ENCODE peak calls at places on chromosomes 16 and 17, in four cellular contexts. R is A549, W is IMR-90, H is body of pancreas. P is an unnamed sample.
A peak's percentile ranks its signal among the peaks of the same experiment; 100 is the strongest.

GRCh38 chr17:79965806-79966205 is 69.9 kb downstream of the TBC1D16 start:
- DNase-seq in R (no peak), W (no peak), H (peak; percentile 86), P (peak; percentile 57)

GRCh38 chr16:16062023-16062932 is 112.9 kb downstream of the ABCC1 start:
- DNase-seq in R (no peak), W (no peak), H (peak; percentile 32), P (no peak)

GRCh38 chr17:32870969-32871368 is 6.0 kb downstream of the MYO1D start:
- DNase-seq in R (no peak), W (no peak), H (no peak), P (peak; percentile 71)

GRCh38 chr16:23141959-23142740 is 7.1 kb downstream of the USP31 start:
- DNase-seq in R (no peak), W (no peak), H (no peak), P (no peak)

GRCh38 chr16:11755022-11755760 is 12.5 kb upstream of the TXNDC11 start:
- DNase-seq in R (peak; percentile 7), W (no peak), H (no peak), P (no peak)

GRCh38 chr17:8109669-8110455 is 8.5 kb downstream of the ALOXE3 start:
- DNase-seq in R (peak; percentile 75), W (no peak), H (peak; percentile 87), P (no peak)

GRCh38 chr17:74780443-74781238 is 4.5 kb upstream of the NAT9 start:
- DNase-seq in R (peak; percentile 88), W (no peak), H (no peak), P (no peak)

GRCh38 chr17:1865252-1866037 is 35.6 kb downstream of the RPA1 start:
- DNase-seq in R (peak; percentile 72), W (peak; percentile 12), H (peak; percentile 52), P (no peak)

GRCh38 chr17:65191805-65192740 is 54.9 kb downstream of the RGS9 start:
- DNase-seq in R (peak; percentile 43), W (peak; percentile 78), H (no peak), P (no peak)

GRCh38 chr17:72886622-72887021 is 205.9 kb downstream of the SLC39A11 start:
- DNase-seq in R (no peak), W (no peak), H (no peak), P (no peak)

GRCh38 chr16:30771726-30772125 is 9.6 kb downstream of the RNF40 start:
- DNase-seq in R (no peak), W (no peak), H (no peak), P (no peak)

GRCh38 chr16:79297297-79297696 is 303.2 kb downstream of the MAF start:
- DNase-seq in R (no peak), W (no peak), H (no peak), P (no peak)

GRCh38 chr17:76968707-76969597 is 100.7 kb downstream of the MGAT5B start:
- DNase-seq in R (no peak), W (no peak), H (peak; percentile 59), P (no peak)

GRCh38 chr16:3408561-3409197 is 7.7 kb downstream of the ZNF174 start:
- DNase-seq in R (no peak), W (no peak), H (no peak), P (no peak)

GRCh38 chr17:39801055-39801454 is 63.1 kb downstream of the IKZF3 start:
- DNase-seq in R (no peak), W (no peak), H (no peak), P (no peak)

GRCh38 chr16:89257281-89257731 is 39.8 kb downstream of the ZNF778 start:
- DNase-seq in R (no peak), W (no peak), H (no peak), P (no peak)

GRCh38 chr16:79871906-79872305 is 271.4 kb upstream of the MAF start:
- DNase-seq in R (no peak), W (no peak), H (no peak), P (no peak)

GRCh38 chr16:56643080-56643778 is 4.8 kb downstream of the MT1A start:
- DNase-seq in R (peak; percentile 80), W (no peak), H (peak; percentile 95), P (peak; percentile 88)

GRCh38 chr17:7045492-7046126 is 1.7 kb upstream of the SLC16A11 start:
- DNase-seq in R (peak; percentile 76), W (peak; percentile 87), H (peak; percentile 73), P (no peak)

GRCh38 chr16:1308036-1308976 is 1.1 kb upstream of the UBE2I start:
- DNase-seq in R (peak; percentile 53), W (peak; percentile 16), H (no peak), P (no peak)

GRCh38 chr17:33639103-33639991 is 346.3 kb upstream of the ASIC2 start:
- DNase-seq in R (no peak), W (no peak), H (no peak), P (no peak)

GRCh38 chr16:23342083-23342640 is 40.1 kb downstream of the SCNN1B start:
- DNase-seq in R (no peak), W (no peak), H (no peak), P (no peak)

GRCh38 chr16:64481497-64481896 is 640.4 kb downstream of the CDH11 start:
- DNase-seq in R (no peak), W (no peak), H (no peak), P (no peak)

GRCh38 chr16:76683051-76683450 is 405.9 kb downstream of the CNTNAP4 start:
- DNase-seq in R (no peak), W (no peak), H (no peak), P (no peak)

GRCh38 chr17:83196973-83197880 is 117.8 kb downstream of the METRNL start:
- DNase-seq in R (no peak), W (no peak), H (peak; percentile 4), P (peak; percentile 76)

DNA sequence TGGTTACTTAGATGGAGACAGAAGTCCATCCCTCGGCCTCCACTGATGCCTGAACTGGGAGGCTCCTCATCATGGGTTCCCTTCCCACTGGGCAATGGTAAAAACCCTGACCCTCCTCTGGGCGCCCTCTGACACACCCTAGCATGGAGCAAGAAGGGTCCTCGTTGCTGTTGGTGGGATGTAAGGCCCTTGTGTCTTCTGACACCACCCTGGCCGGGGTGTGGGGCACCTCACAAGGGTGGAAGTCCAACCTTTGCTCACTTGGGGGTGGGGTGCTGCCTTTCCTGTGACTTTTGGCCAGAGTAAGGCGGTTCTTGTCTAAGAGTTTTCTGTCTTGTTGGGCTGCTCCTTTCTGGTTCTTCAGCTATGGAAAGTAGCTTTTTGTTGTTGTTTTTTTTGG is 28.7 kb downstream of the MPRIP start:
- DNase-seq in R (no peak), W (no peak), H (no peak), P (peak; percentile 35)
- H3K4me1 ChIP-seq in R (peaks cover 89% of the 10 kb centered on the region), W (peaks cover 28% of the 10 kb centered on the region), H (peaks cover 12% of the 10 kb centered on the region), P (peaks cover 51% of the 10 kb centered on the region)

GRCh38 chr17:58007781-58008706 is 998 bp upstream of the SRSF1 start:
- DNase-seq in R (no peak), W (no peak), H (no peak), P (no peak)
- TF ChIP-seq CTCF in R (no peak), W (no peak), H (no peak), P (no peak)

GRCh38 chr17:3542410-3543088 is 15.1 kb downstream of the TRPV3 start:
- DNase-seq in R (no peak), W (no peak), H (no peak), P (peak; percentile 45)

GRCh38 chr17:3545151-3545550 is 12.5 kb downstream of the TRPV3 start:
- DNase-seq in R (no peak), W (no peak), H (no peak), P (no peak)

GRCh38 chr17:3546521-3546920 is 11.1 kb downstream of the TRPV3 start:
- DNase-seq in R (no peak), W (no peak), H (no peak), P (no peak)

GRCh38 chr17:3544365-3544764 is 13.2 kb downstream of the TRPV3 start:
- DNase-seq in R (no peak), W (no peak), H (no peak), P (no peak)

GRCh38 chr17:3543453-3543852 is 14.2 kb downstream of the TRPV3 start:
- DNase-seq in R (no peak), W (no peak), H (no peak), P (no peak)
- TF ChIP-seq POLR2A in R (no peak), W (no peak), H (no peak), P (no peak)

GRCh38 chr16:84714028-84714427 is 14.2 kb downstream of the USP10 start:
- DNase-seq in R (no peak), W (no peak), H (no peak), P (no peak)

GRCh38 chr16:84710686-84711085 is 10.9 kb downstream of the USP10 start:
- DNase-seq in R (no peak), W (no peak), H (no peak), P (no peak)

GRCh38 chr16:84712801-84713775 is 13.3 kb downstream of the USP10 start:
- DNase-seq in R (no peak), W (no peak), H (no peak), P (no peak)

GRCh38 chr16:84709609-84710008 is 9.8 kb downstream of the USP10 start:
- DNase-seq in R (no peak), W (no peak), H (no peak), P (no peak)

GRCh38 chr16:84712138-84712671 is 12.4 kb downstream of the USP10 start:
- DNase-seq in R (no peak), W (no peak), H (no peak), P (no peak)
- H3K4me1 ChIP-seq in R (peaks cover 23% of the 10 kb centered on the region), W (peaks cover 9% of the 10 kb centered on the region), H (peaks cover 28% of the 10 kb centered on the region), P (peaks cover 12% of the 10 kb centered on the region)

GRCh38 chr17:50146927-50147640 is 3.4 kb downstream of the PPP1R9B start:
- DNase-seq in R (no peak), W (no peak), H (no peak), P (no peak)

GRCh38 chr17:50149099-50149424 is 1.4 kb downstream of the PPP1R9B start:
- DNase-seq in R (no peak), W (no peak), H (no peak), P (no peak)

GRCh38 chr17:50147841-50148225 is 2.6 kb downstream of the PPP1R9B start:
- DNase-seq in R (no peak), W (no peak), H (peak; percentile 46), P (no peak)

GRCh38 chr17:50149425-50150353 is 788 bp downstream of the PPP1R9B start:
- DNase-seq in R (no peak), W (peak; percentile 48), H (peak; percentile 79), P (no peak)

GRCh38 chr17:50148226-50149098 is 2.0 kb downstream of the PPP1R9B start:
- DNase-seq in R (peak; percentile 86), W (peak; percentile 39), H (peak; percentile 68), P (no peak)
- TF ChIP-seq CTCF in R (no peak), W (peak; percentile 39), H (peak; percentile 14), P (no peak)

DNA sequence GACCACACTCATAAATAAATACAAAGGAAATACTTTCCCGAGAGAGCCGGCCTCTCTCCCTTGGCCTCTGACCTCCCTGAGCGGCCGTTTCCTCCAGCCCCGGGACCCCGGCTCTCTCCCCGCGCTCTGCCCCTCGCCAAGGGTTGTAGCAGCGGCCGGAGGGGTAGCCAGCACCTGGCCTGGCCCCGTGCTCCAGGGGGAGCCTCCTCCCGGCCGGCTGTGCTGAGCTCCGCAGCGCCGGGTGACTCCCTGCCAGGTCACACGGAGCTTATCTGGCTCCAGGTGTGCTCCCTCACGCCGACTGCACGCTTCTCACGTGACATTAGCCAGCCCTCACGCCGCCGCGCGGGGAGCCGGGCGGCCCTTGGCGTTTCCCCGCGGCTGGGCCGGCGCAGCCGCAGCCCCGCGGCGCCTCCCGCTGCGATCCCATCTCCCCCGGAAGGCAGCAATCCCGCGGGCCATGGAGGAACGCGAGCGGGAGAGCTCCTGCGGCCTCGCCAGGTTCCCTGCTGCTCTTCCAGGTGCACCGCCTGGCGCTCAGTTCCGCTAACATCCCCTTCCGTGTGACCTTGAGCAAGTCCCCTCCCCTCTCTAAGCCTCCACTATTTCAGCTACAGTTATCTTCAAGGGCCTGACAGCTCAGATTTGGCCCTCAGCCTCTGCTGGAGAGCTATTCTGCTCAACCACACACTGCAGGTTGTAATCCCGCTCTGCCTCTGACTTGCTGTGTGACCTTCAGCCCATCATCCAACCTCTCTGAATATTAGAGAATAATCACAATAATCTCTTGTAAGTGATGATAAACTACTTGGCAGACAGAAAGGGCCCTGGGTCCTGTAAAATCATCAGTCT is 3.5 kb downstream of the MYO18A start:
- DNase-seq in R (peak; percentile 70), W (peak; percentile 43), H (peak; percentile 96), P (no peak)
- TF ChIP-seq POLR2A in R (peak; percentile 43), W (no peak), H (peak; percentile 90), P (no peak)

P was measured in suprapubic skin.